ENCODE peak calls at places on chromosomes 7 and 10, in four cellular contexts. One of them, this sample, is unnamed.

GRCh38 chr7:37984775-37985390 is 64.4 kb downstream of the EPDR1 start:
- DNase-seq in HepG2: no peak
- DNase-seq in GM12878: no peak
- DNase-seq in K562: no peak
- DNase-seq in this sample: no peak

GRCh38 chr10:30182191-30183075 is 123.0 kb upstream of the JCAD start:
- DNase-seq in HepG2: peak; percentile 59
- DNase-seq in GM12878: no peak
- DNase-seq in K562: no peak
- DNase-seq in this sample: peak; percentile 80

GRCh38 chr10:106424076-106424475 is 740.4 kb downstream of the SORCS1 start:
- DNase-seq in GM12878: no peak
- DNase-seq in K562: no peak
- DNase-seq in HepG2: no peak
- DNase-seq in this sample: peak; percentile 45

GRCh38 chr7:2042650-2043049 is 190.1 kb downstream of the MAD1L1 start:
- DNase-seq in HepG2: no peak
- DNase-seq in GM12878: no peak
- DNase-seq in K562: no peak
- DNase-seq in this sample: no peak

GRCh38 chr7:138338361-138338760 is 121.7 kb upstream of the TRIM24 start:
- DNase-seq in GM12878: no peak
- DNase-seq in K562: no peak
- DNase-seq in HepG2: no peak
- DNase-seq in this sample: no peak

GRCh38 chr7:158351481-158351880 is 236.1 kb downstream of the PTPRN2 start:
- DNase-seq in K562: no peak
- DNase-seq in GM12878: no peak
- DNase-seq in HepG2: no peak
- DNase-seq in this sample: no peak

GRCh38 chr7:36280840-36281812 is 108.5 kb upstream of the ANLN start:
- DNase-seq in GM12878: no peak
- DNase-seq in K562: peak; percentile 22
- DNase-seq in HepG2: no peak
- DNase-seq in this sample: peak; percentile 85

GRCh38 chr7:71615017-71615416 is 483.1 kb downstream of the GALNT17 start:
- DNase-seq in GM12878: no peak
- DNase-seq in K562: no peak
- DNase-seq in HepG2: no peak
- DNase-seq in this sample: no peak

GRCh38 chr10:14670551-14671240 is 104.0 kb downstream of the FAM107B start:
- DNase-seq in GM12878: no peak
- DNase-seq in K562: no peak
- DNase-seq in HepG2: no peak
- DNase-seq in this sample: peak; percentile 80

GRCh38 chr7:55436457-55436856 is 71.3 kb downstream of the LANCL2 start:
- DNase-seq in K562: no peak
- DNase-seq in GM12878: no peak
- DNase-seq in HepG2: no peak
- DNase-seq in this sample: no peak

GRCh38 chr7:76267835-76268183 is 34.7 kb upstream of the HSPB1 start:
- DNase-seq in HepG2: no peak
- DNase-seq in GM12878: no peak
- DNase-seq in K562: no peak
- DNase-seq in this sample: no peak

GRCh38 chr10:62186999-62187695 is 81.5 kb downstream of the RTKN2 start:
- DNase-seq in GM12878: no peak
- DNase-seq in K562: no peak
- DNase-seq in HepG2: no peak
- DNase-seq in this sample: no peak

GRCh38 chr10:130834170-130834569 is 477.4 kb downstream of the TCERG1L start:
- DNase-seq in GM12878: no peak
- DNase-seq in HepG2: no peak
- DNase-seq in K562: no peak
- DNase-seq in this sample: no peak

GRCh38 chr10:3874988-3875841 is 90.2 kb upstream of the KLF6 start:
- DNase-seq in GM12878: peak; percentile 92
- DNase-seq in HepG2: no peak
- DNase-seq in K562: no peak
- DNase-seq in this sample: no peak

GRCh38 chr7:103679156-103680132 is 233.4 kb upstream of the SLC26A5 start:
- DNase-seq in GM12878: no peak
- DNase-seq in K562: no peak
- DNase-seq in HepG2: peak; percentile 35
- DNase-seq in this sample: no peak

GRCh38 chr10:60732240-60733188 is 45.8 kb upstream of the CDK1 start:
- DNase-seq in HepG2: no peak
- DNase-seq in GM12878: no peak
- DNase-seq in K562: no peak
- DNase-seq in this sample: no peak

GRCh38 chr7:107069457-107069856 is 25.0 kb downstream of the PRKAR2B start:
- DNase-seq in K562: no peak
- DNase-seq in GM12878: no peak
- DNase-seq in HepG2: no peak
- DNase-seq in this sample: no peak

GRCh38 chr10:44752451-44753441 is 158.4 kb upstream of the TMEM72 start:
- DNase-seq in K562: no peak
- DNase-seq in GM12878: no peak
- DNase-seq in HepG2: no peak
- DNase-seq in this sample: no peak

GRCh38 chr7:46603780-46604725 is 683.0 kb upstream of the IGFBP3 start:
- DNase-seq in GM12878: no peak
- DNase-seq in K562: no peak
- DNase-seq in HepG2: no peak
- DNase-seq in this sample: no peak
- TF ChIP-seq ESRRA in GM12878: no peak
- TF ChIP-seq ESRRA in K562: no peak
- TF ChIP-seq ESRRA in HepG2: no peak
- TF ChIP-seq ESRRA in this sample: no peak

GRCh38 chr7:5424689-5425506 is 1.3 kb upstream of the TNRC18 start:
- DNase-seq in HepG2: peak; percentile 70
- DNase-seq in K562: peak; percentile 57
- DNase-seq in GM12878: no peak
- DNase-seq in this sample: no peak
- TF ChIP-seq POLR2A in HepG2: no peak
- TF ChIP-seq POLR2A in K562: no peak
- TF ChIP-seq POLR2A in GM12878: no peak
- TF ChIP-seq POLR2A in this sample: no peak

GRCh38 chr10:77899080-77899477 is 27.5 kb downstream of the DLG5 start:
- DNase-seq in GM12878: no peak
- DNase-seq in HepG2: no peak
- DNase-seq in K562: no peak
- DNase-seq in this sample: peak; percentile 51
- TF ChIP-seq ESRRA in GM12878: no peak
- TF ChIP-seq ESRRA in HepG2: no peak
- TF ChIP-seq ESRRA in K562: no peak
- TF ChIP-seq ESRRA in this sample: no peak

DNA sequence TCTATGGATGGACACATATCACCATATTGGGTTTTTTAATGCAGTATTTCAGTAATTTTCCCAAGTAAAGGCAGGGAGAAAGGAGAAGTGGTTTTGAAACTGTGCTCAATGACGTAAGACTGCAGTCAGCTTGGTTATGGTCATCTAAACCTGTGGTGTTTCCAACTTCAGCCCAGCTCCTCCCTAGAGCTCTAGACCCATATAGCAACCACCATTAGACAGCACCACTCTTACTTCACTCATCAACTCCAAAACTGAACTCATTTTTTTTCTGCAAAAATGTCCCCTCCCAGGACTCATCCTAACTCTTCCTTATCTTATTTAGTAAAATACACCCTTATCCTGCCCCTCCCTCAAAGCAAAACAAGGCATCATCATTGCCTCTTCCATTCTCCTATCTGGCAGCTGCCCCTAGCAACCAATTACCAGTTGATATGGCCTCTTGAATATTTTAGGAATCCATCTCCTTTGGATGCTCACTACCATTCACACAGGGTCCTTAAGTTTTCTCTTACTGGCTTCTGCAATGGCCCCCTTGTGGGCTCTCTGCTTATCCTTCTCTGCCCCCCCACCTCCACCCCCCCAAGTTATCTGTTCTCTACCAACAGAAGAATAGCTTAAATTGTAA is 1.5 kb upstream of the RALA start:
- DNase-seq in GM12878: no peak
- DNase-seq in K562: peak; percentile 56
- DNase-seq in HepG2: no peak
- DNase-seq in this sample: no peak
- TF ChIP-seq POLR2A in GM12878: no peak
- TF ChIP-seq POLR2A in K562: no peak
- TF ChIP-seq POLR2A in HepG2: no peak
- TF ChIP-seq POLR2A in this sample: no peak

GRCh38 chr7:122310119-122311021 is 5.8 kb upstream of the FEZF1 start:
- DNase-seq in GM12878: no peak
- DNase-seq in K562: no peak
- DNase-seq in HepG2: no peak
- DNase-seq in this sample: no peak

GRCh38 chr7:122312789-122313188 is 8.2 kb upstream of the FEZF1 start:
- DNase-seq in HepG2: no peak
- DNase-seq in GM12878: no peak
- DNase-seq in K562: no peak
- DNase-seq in this sample: no peak

GRCh38 chr7:122311280-122311679 is 6.7 kb upstream of the FEZF1 start:
- DNase-seq in HepG2: no peak
- DNase-seq in K562: no peak
- DNase-seq in GM12878: no peak
- DNase-seq in this sample: no peak

GRCh38 chr7:122314284-122314683 is 9.7 kb upstream of the FEZF1 start:
- DNase-seq in HepG2: no peak
- DNase-seq in K562: no peak
- DNase-seq in GM12878: no peak
- DNase-seq in this sample: no peak

DNA sequence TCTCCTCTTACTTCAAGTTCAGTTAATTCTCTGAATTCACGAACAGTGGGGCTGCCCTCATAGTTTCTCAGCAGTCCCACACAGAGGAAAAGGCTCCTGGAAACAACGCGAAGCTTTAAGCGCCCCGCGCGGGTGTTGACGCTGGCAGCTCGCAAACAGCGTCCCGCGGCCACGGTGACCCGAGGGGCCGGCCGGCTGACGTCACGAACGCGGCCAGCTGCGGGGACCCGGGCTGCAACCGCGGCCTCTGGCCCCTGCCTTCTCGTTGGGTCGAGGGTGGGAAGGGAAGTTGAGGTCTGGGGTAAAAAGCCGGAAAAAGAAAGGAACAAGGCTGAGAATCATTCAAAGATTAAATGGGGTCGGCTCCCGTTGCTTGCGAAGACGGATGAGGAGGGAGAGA is 7.2 kb upstream of the FEZF1 start:
- DNase-seq in GM12878: no peak
- DNase-seq in K562: no peak
- DNase-seq in HepG2: no peak
- DNase-seq in this sample: no peak
- TF ChIP-seq ESRRA in GM12878: no peak
- TF ChIP-seq ESRRA in K562: no peak
- TF ChIP-seq ESRRA in HepG2: no peak
- TF ChIP-seq ESRRA in this sample: no peak

GRCh38 chr10:5508786-5509185 is 9.4 kb upstream of the CALML5 start:
- DNase-seq in HepG2: no peak
- DNase-seq in K562: no peak
- DNase-seq in GM12878: no peak
- DNase-seq in this sample: no peak
- TF ChIP-seq POLR2A in HepG2: no peak
- TF ChIP-seq POLR2A in K562: no peak
- TF ChIP-seq POLR2A in GM12878: no peak
- TF ChIP-seq POLR2A in this sample: no peak